ENCODE peak calls at places on chromosomes 1 and 21, in five cellular contexts. P is colonic mucosa, I is foreskin fibroblast, T is H9, Z is H1. X is an unnamed sample.

GRCh38 chr21:33132054-33132453 is 62.1 kb downstream of the OLIG1 start:
- DNase-seq in T (no peak), Z (no peak), P (no peak), I (no peak), X (no peak)

GRCh38 chr1:24742090-24742938 is 2.9 kb upstream of the CLIC4 start:
- DNase-seq in T (peak), P (peak), Z (peak), I (peak), X (no peak)

GRCh38 chr1:244074559-244075171 is 23.6 kb downstream of the ZBTB18 start:
- DNase-seq in P (peak), Z (no peak), T (no peak), I (no peak), X (no peak)

GRCh38 chr1:218315638-218316037 is 29.5 kb upstream of the TGFB2 start:
- DNase-seq in Z (no peak), P (no peak), T (no peak), I (no peak), X (no peak)

GRCh38 chr1:1997561-1997960 is 6.0 kb downstream of the CFAP74 start:
- DNase-seq in I (no peak), T (no peak), P (no peak), Z (no peak), X (no peak)

GRCh38 chr1:87922885-87923284 is 594.2 kb downstream of the LMO4 start:
- DNase-seq in I (no peak), Z (no peak), P (no peak), T (no peak), X (no peak)

GRCh38 chr1:157952601-157953000 is 40.8 kb upstream of the KIRREL1 start:
- DNase-seq in T (no peak), I (no peak), Z (no peak), P (peak), X (no peak)

GRCh38 chr1:12615916-12616708 is 1.9 kb downstream of the DHRS3 start:
- DNase-seq in T (peak), P (peak), Z (no peak), I (peak), X (no peak)

GRCh38 chr1:116168277-116169032 is 57.3 kb downstream of the MAB21L3 start:
- DNase-seq in P (peak), T (peak), Z (peak), I (peak), X (peak)

GRCh38 chr1:10339036-10339567 is 59.8 kb upstream of the PGD start:
- DNase-seq in Z (no peak), P (no peak), I (no peak), T (no peak), X (no peak)

GRCh38 chr1:23951646-23952095 is 8.0 kb upstream of the PNRC2 start:
- DNase-seq in I (peak), P (no peak), T (no peak), Z (no peak), X (no peak)

GRCh38 chr1:167099851-167100250 is 6.0 kb downstream of the STYXL2 start:
- DNase-seq in I (no peak), Z (no peak), T (no peak), P (no peak), X (no peak)

DNA sequence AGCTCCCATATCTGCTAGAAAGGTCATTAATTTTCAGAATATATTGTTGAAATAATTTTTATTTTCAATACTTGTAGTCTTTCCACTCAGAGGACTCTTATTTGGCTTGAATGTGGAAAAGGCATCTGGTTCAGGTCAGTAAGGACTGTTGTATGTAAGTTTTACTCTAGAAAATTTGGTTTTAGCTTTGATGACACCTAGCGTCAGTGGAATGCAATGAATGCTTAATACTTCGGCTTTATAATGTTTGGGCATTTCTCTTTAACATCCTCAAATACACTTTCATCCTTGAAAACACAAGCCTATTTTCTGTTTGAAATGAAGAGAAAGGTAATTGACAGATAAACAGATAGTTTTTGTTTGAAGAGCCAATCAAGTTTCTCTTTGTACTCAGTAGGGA is 63.3 kb downstream of the LRRC40 start:
- DNase-seq in I (peak), Z (no peak), P (no peak), T (no peak), X (no peak)
- TF ChIP-seq CTCF in I (no peak), Z (no peak), P (no peak), T (peak), X (no peak)

GRCh38 chr1:28642847-28643635 is at the start of gene TAF12:
- DNase-seq in Z (peak), I (peak), T (peak), P (peak), X (peak)

GRCh38 chr1:28642056-28642846 is 616 bp downstream of the TAF12 start:
- DNase-seq in I (no peak), P (no peak), T (no peak), Z (no peak), X (no peak)

GRCh38 chr1:28646040-28646439 is 2.4 kb upstream of the RNU11 start:
- DNase-seq in T (no peak), P (no peak), Z (no peak), I (peak), X (no peak)

DNA sequence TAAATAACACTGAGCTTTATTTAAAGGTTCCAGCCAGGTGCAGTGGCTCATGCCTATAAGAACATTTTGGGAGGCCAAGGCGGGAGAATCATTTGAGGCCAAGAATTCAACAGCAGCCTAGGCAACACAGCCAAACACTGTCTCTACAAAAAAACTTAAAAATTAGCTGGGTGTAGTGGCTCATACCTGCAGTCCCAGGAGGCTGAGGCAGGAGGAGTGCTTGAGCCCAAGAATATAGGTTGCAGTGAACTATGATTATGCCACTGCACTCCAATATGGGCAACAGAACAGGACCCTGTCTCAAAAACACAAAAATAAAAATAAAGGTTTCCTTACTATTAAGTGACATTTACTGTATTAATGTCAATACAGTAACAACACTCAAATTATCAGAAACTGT is 2.1 kb downstream of the TAF12 start:
- DNase-seq in T (no peak), P (no peak), I (peak), Z (no peak), X (no peak)
- TF ChIP-seq CTCF in T (peak), P (no peak), I (peak), Z (no peak), X (peak)

DNA sequence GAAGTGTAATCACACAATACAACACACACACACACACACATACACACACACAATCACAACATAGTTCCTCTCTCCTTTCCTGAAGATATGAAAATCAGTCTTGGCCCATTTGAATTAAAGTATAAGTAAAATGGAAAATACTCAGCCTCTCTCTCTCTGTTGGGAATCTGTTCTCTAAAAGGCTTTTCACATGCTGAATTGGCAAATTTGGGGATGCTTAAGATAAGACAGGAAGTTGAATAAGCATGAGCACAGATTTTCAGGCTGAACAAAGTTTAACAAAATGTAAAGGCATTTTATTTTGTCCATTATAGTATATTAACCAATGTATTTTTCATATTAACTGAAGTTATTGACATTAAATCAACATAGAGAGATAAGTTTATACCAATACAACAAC is 23.7 kb upstream of the FMO2 start:
- DNase-seq in I (no peak), Z (no peak), T (no peak), P (no peak), X (no peak)
- TF ChIP-seq CTCF in I (no peak), Z (no peak), T (no peak), P (no peak), X (no peak)

DNA sequence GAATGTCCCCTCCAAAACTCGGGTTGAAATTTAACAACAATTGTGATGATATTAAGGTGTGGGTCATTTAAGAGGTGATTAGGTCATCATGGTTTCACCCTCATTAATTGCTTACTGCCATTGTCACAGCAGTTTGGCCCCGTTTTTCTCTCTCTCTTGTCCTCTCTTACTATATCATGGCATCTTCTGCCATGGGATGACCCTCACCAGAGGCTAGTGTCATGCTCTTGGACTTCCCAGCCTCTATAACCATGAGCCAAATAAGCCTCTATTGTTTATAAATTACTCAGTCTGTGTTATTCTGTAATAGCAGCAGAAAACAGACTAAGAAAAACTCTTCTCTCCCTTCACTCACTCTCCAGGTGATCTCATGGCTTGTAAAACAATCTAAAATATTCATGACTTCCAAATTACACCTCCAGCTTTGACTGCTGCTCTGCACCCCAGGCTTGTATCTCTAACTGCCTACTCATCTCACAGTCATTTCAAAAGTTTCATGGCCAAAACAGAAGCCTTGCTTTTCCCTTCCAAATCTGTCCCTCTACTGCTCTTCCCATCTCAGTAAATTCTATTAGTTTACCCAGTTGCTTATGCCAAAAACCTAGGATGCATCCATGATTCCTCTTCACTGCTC is 9.4 kb upstream of the FAM76A start:
- DNase-seq in P (no peak), I (no peak), Z (no peak), T (no peak), X (no peak)
- TF ChIP-seq CTCF in P (no peak), I (no peak), Z (no peak), T (no peak), X (no peak)

GRCh38 chr1:194118086-194118485 is 931.7 kb upstream of the B3GALT2 start:
- DNase-seq in P (no peak), I (no peak), Z (no peak), T (no peak), X (no peak)

GRCh38 chr1:194114288-194114687 is 927.9 kb upstream of the B3GALT2 start:
- DNase-seq in I (no peak), Z (no peak), P (no peak), T (no peak), X (no peak)

GRCh38 chr1:194117582-194117981 is 931.2 kb upstream of the B3GALT2 start:
- DNase-seq in Z (peak), T (peak), P (no peak), I (no peak), X (no peak)
- TF ChIP-seq CTCF in Z (peak), T (peak), P (no peak), I (no peak), X (no peak)

GRCh38 chr1:82565146-82565545 is 764.4 kb downstream of the ADGRL2 start:
- DNase-seq in Z (peak), I (peak), T (peak), P (no peak), X (no peak)
- TF ChIP-seq CTCF in Z (no peak), I (peak), T (peak), P (no peak), X (no peak)

GRCh38 chr1:20366766-20367602 is 76.3 kb downstream of the VWA5B1 start:
- DNase-seq in P (peak), I (peak), T (peak), Z (peak), X (no peak)
- TF ChIP-seq CTCF in P (peak), I (peak), T (peak), Z (peak), X (no peak)

X was measured in mesothelial cell of epicardium.